ENCODE peak calls at places on chromosomes 2 and 18, in nine cellular contexts. S, O, X, A, M, D, U, J and H are unnamed samples.

GRCh38 chr2:20326163-20326780 is 24.4 kb downstream of the PUM2 start:
- DNase-seq in S (peak), O (peak), X (peak), A (no peak), M (no peak), D (peak), U (no peak), J (no peak), H (peak)

GRCh38 chr2:54964271-54964670 is 86.0 kb downstream of the RTN4 start:
- DNase-seq in S (no peak), O (no peak), X (no peak), A (no peak), M (no peak), D (peak), U (no peak), J (no peak), H (no peak)

GRCh38 chr2:27723372-27724144 is 48.0 kb upstream of the MRPL33 start:
- DNase-seq in S (peak), O (peak), X (peak), A (no peak), M (peak), D (peak), U (peak), J (no peak), H (peak)

GRCh38 chr2:236086403-236086970 is 81.7 kb downstream of the GBX2 start:
- DNase-seq in S (no peak), O (no peak), X (no peak), A (no peak), M (no peak), D (no peak), U (no peak), J (no peak), H (no peak)

GRCh38 chr2:42321452-42322064 is 39.5 kb downstream of the COX7A2L start:
- DNase-seq in S (no peak), O (no peak), X (no peak), A (no peak), M (no peak), D (no peak), U (no peak), J (no peak), H (no peak)

GRCh38 chr2:24489465-24489864 is 1.6 kb upstream of the NCOA1 start:
- DNase-seq in S (peak), O (peak), X (no peak), A (no peak), M (no peak), D (no peak), U (no peak), J (no peak), H (no peak)

GRCh38 chr18:63182861-63183260 is 136.7 kb downstream of the BCL2 start:
- DNase-seq in S (no peak), O (no peak), X (no peak), A (no peak), M (no peak), D (no peak), U (no peak), J (no peak), H (no peak)

GRCh38 chr2:45044916-45045315 is 35.7 kb upstream of the SIX2 start:
- DNase-seq in S (no peak), O (no peak), X (no peak), A (no peak), M (no peak), D (no peak), U (no peak), J (no peak), H (no peak)

GRCh38 chr2:20728114-20728758 is 61.3 kb downstream of the GDF7 start:
- DNase-seq in S (no peak), O (no peak), X (peak), A (no peak), M (no peak), D (peak), U (no peak), J (no peak), H (no peak)

GRCh38 chr2:223148516-223148915 is 96.5 kb downstream of the KCNE4 start:
- DNase-seq in S (no peak), O (no peak), X (no peak), A (no peak), M (no peak), D (no peak), U (no peak), J (no peak), H (no peak)

GRCh38 chr2:6545795-6546194 is 319.9 kb downstream of the CMPK2 start:
- DNase-seq in S (no peak), O (no peak), X (no peak), A (no peak), M (no peak), D (no peak), U (no peak), J (no peak), H (no peak)

GRCh38 chr18:74806073-74806472 is 208.4 kb downstream of the ZNF407 start:
- DNase-seq in S (peak), O (no peak), X (no peak), A (no peak), M (no peak), D (no peak), U (no peak), J (no peak), H (no peak)

GRCh38 chr2:117958186-117958585 is 55.7 kb downstream of the CCDC93 start:
- DNase-seq in S (peak), O (peak), X (peak), A (no peak), M (no peak), D (peak), U (no peak), J (no peak), H (no peak)

GRCh38 chr2:121541495-121541894 is 10.8 kb downstream of the RNU4ATAC start:
- DNase-seq in S (no peak), O (no peak), X (no peak), A (no peak), M (no peak), D (no peak), U (no peak), J (no peak), H (no peak)

GRCh38 chr2:129877795-129878775 is 101.4 kb upstream of the RAB6C start:
- DNase-seq in S (peak), O (no peak), X (peak), A (peak), M (peak), D (peak), U (no peak), J (no peak), H (no peak)

GRCh38 chr2:67451086-67451832 is 54.1 kb downstream of the ETAA1 start:
- DNase-seq in S (no peak), O (peak), X (peak), A (no peak), M (no peak), D (peak), U (no peak), J (no peak), H (peak)

GRCh38 chr2:60483400-60483799 is 70.1 kb downstream of the BCL11A start:
- DNase-seq in S (no peak), O (no peak), X (peak), A (no peak), M (no peak), D (peak), U (no peak), J (no peak), H (no peak)

GRCh38 chr2:156079845-156080244 is 252.7 kb downstream of the NR4A2 start:
- DNase-seq in S (no peak), O (no peak), X (no peak), A (no peak), M (no peak), D (no peak), U (no peak), J (no peak), H (no peak)

DNA sequence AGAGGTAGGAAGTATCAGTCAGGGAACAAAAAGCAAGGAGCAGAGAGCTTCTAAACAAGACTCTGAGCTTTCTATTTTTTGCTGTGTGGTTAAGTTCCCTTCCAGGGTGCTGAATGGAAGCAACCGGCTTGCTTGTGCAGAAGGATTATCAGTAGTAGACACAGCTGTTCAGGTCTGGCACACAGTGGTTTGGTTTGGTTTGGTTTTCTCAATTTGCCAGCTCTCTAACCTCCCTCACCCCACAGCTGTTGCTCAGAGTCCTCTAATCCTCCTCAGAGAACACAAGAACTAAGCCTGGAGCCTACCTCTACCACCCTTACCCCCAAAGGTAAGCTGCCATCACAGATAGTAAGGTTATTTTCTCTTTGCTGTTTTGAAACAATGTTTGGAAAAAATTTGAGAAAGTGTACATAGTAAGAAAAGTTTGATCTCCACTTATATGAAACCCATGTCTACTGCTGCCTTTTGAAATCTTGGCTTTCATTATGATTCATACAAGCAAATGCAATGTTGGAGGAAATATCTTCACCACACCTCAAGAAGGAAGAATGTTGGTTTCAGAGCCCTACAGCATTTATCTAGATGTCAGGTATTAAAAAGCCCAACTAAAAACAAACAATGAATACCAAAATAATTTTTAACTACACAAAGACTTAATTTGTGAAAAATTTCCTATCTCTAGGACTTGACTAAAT is 255.3 kb downstream of the NR4A2 start:
- DNase-seq in S (no peak), O (no peak), X (no peak), A (no peak), M (no peak), D (peak), U (no peak), J (no peak), H (no peak)
- H3K27ac ChIP-seq in S (no peak), O (no peak), X (no peak), A (no peak), M (no peak), D (no peak), U (no peak), J (peak), H (no peak)

DNA sequence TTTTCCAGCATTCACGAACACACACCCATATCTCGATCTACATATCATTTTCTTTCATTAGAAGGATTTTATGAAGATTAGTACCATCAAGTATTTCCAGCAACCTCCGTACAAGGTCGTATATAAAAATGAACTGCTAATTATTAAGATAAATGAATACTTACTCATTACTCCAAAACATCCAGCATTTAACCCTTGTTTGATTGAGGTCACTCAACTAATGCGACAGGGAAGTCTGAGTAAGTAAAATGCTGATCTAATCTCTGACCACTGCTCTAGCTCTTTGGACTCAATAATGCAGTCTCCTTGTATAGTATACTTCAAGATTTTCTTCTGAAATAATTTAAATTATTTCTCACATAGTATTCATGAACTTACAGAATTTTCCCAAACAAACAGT is 2.0 kb downstream of the ABHD3 start:
- DNase-seq in S (no peak), O (no peak), X (no peak), A (no peak), M (no peak), D (no peak), U (no peak), J (no peak), H (no peak)
- H3K27ac ChIP-seq in S (no peak), O (no peak), X (no peak), A (no peak), M (no peak), D (no peak), U (no peak), J (no peak), H (no peak)

GRCh38 chr2:239443666-239444567 is 43.1 kb upstream of the HDAC4 start:
- DNase-seq in S (no peak), O (no peak), X (no peak), A (no peak), M (peak), D (peak), U (no peak), J (no peak), H (no peak)
- H3K27ac ChIP-seq in S (no peak), O (no peak), X (no peak), A (no peak), M (peak), D (no peak), U (peak), J (peak), H (no peak)

DNA sequence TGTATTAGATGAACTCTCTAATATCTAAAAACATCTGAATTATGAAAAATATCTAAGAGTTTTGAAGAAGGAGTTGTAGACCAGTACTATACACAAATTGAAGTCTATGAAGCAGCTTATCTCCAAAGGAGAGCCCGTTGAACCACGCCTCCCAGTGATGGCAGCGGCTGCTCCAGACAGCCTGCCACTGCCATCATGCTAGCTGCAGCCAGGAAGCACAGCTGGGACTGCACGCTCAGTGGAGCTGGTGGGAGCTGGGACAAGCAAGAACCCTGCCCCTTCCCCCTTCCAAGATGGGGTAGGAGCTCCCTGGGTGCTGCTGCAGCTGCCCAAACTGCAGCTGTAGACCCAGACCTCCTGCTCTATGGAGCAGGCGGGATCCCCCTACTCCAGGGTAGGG is 124.8 kb upstream of the SPATS2L start:
- DNase-seq in S (no peak), O (no peak), X (no peak), A (no peak), M (no peak), D (no peak), U (no peak), J (no peak), H (no peak)
- H3K27ac ChIP-seq in S (no peak), O (no peak), X (no peak), A (no peak), M (no peak), D (no peak), U (no peak), J (no peak), H (no peak)